ENCODE peak calls at places on chromosomes 2 and 18, in four cellular contexts. Q, M, D and T are unnamed samples.

GRCh38 chr18:51196811-51197660 is 445 bp downstream of the MEX3C start:
- DNase-seq in D (peak; percentile 15), Q (peak; percentile 53), M (peak; percentile 18), T (peak; percentile 64)

GRCh38 chr2:209351636-209352035 is 72.2 kb upstream of the MAP2 start:
- DNase-seq in Q (no peak), M (no peak), D (no peak), T (no peak)

GRCh38 chr2:113228991-113229716 is 49.6 kb downstream of the PAX8 start:
- DNase-seq in M (no peak), D (no peak), Q (no peak), T (peak; percentile 8)

GRCh38 chr2:217795067-217795466 is 207.7 kb downstream of the TNS1 start:
- DNase-seq in M (no peak), D (no peak), Q (no peak), T (no peak)

GRCh38 chr2:150939087-150939486 is 322.6 kb downstream of the RBM43 start:
- DNase-seq in M (no peak), D (no peak), Q (no peak), T (no peak)

GRCh38 chr2:33535409-33535808 is 59.0 kb downstream of the RASGRP3 start:
- DNase-seq in Q (no peak), M (peak; percentile 27), D (peak; percentile 94), T (no peak)

GRCh38 chr2:62297642-62298010 is 101.7 kb downstream of the B3GNT2 start:
- DNase-seq in D (no peak), M (no peak), Q (peak; percentile 77), T (peak; percentile 23)

GRCh38 chr18:35178260-35178659 is 62.6 kb upstream of the ZNF397 start:
- DNase-seq in Q (no peak), D (no peak), M (no peak), T (no peak)

GRCh38 chr2:187774551-187775071 is 220.4 kb upstream of the TFPI start:
- DNase-seq in Q (no peak), D (no peak), M (no peak), T (no peak)

GRCh38 chr2:236607471-236608307 is 38.1 kb downstream of the ACKR3 start:
- DNase-seq in Q (peak; percentile 71), D (no peak), M (peak; percentile 6), T (peak; percentile 31)

GRCh38 chr18:275486-275885 is 7.6 kb upstream of the THOC1 start:
- DNase-seq in D (no peak), Q (no peak), M (no peak), T (no peak)

GRCh38 chr2:10035633-10036032 is 7.7 kb upstream of the KLF11 start:
- DNase-seq in M (no peak), Q (no peak), D (no peak), T (no peak)

GRCh38 chr2:218405365-218406208 is 5.9 kb downstream of the CTDSP1 start:
- DNase-seq in Q (peak; percentile 70), M (no peak), D (peak; percentile 32), T (no peak)

GRCh38 chr2:11104794-11105660 is 50.2 kb upstream of the SLC66A3 start:
- DNase-seq in M (no peak), Q (no peak), D (no peak), T (no peak)

GRCh38 chr2:45067859-45068642 is 58.8 kb upstream of the SIX2 start:
- DNase-seq in M (no peak), Q (peak; percentile 63), D (peak; percentile 97), T (peak; percentile 11)

GRCh38 chr2:76599732-76600368 is 889.1 kb upstream of the GCFC2 start:
- DNase-seq in M (peak; percentile 85), D (peak; percentile 89), Q (peak; percentile 47), T (peak; percentile 54)

GRCh38 chr2:104766683-104767082 is 87.2 kb upstream of the POU3F3 start:
- DNase-seq in M (no peak), Q (no peak), D (no peak), T (no peak)

GRCh38 chr2:85436836-85437487 is 18.4 kb downstream of the SH2D6 start:
- DNase-seq in Q (no peak), D (peak; percentile 30), M (no peak), T (peak; percentile 74)

GRCh38 chr2:150027164-150027563 is 439.6 kb upstream of the MMADHC start:
- DNase-seq in D (no peak), Q (no peak), M (no peak), T (no peak)

GRCh38 chr18:46042571-46043123 is 29.4 kb downstream of the PSTPIP2 start:
- DNase-seq in D (no peak), Q (no peak), M (no peak), T (no peak)

GRCh38 chr2:47519147-47519537 is 116.2 kb downstream of the MSH2 start:
- DNase-seq in Q (no peak), D (no peak), M (no peak), T (no peak)

GRCh38 chr18:7172611-7173010 is 55.0 kb upstream of the LAMA1 start:
- DNase-seq in Q (no peak), M (no peak), D (no peak), T (no peak)

GRCh38 chr2:70029814-70030409 is 57.4 kb upstream of the PCBP1 start:
- DNase-seq in D (no peak), M (no peak), Q (peak; percentile 84), T (peak; percentile 53)

GRCh38 chr18:79540161-79540913 is 139.3 kb upstream of the CTDP1 start:
- DNase-seq in Q (no peak), M (no peak), D (no peak), T (no peak)

GRCh38 chr2:55425449-55425848 is 5.8 kb upstream of the CCDC88A start:
- DNase-seq in Q (no peak), M (no peak), D (no peak), T (peak; percentile 45)

GRCh38 chr2:69692424-69692823 is 48.9 kb upstream of the AAK1 start:
- DNase-seq in D (no peak), Q (no peak), M (no peak), T (no peak)

GRCh38 chr2:150866431-150866830 is 379.0 kb upstream of the RND3 start:
- DNase-seq in Q (no peak), D (no peak), M (no peak), T (no peak)

GRCh38 chr18:32749809-32750208 is 23.0 kb downstream of the KLHL14 start:
- DNase-seq in Q (no peak), D (no peak), M (no peak), T (no peak)

GRCh38 chr2:62801814-62802524 is 96.5 kb downstream of the EHBP1 start:
- DNase-seq in Q (peak; percentile 15), D (no peak), M (no peak), T (no peak)

GRCh38 chr2:46179037-46179621 is 118.1 kb upstream of the EPAS1 start:
- DNase-seq in D (no peak), Q (no peak), M (peak; percentile 53), T (peak; percentile 17)

GRCh38 chr18:46939998-46940571 is 22.7 kb downstream of the KATNAL2 start:
- DNase-seq in M (no peak), D (no peak), Q (no peak), T (no peak)